ENCODE peak calls at places on chromosomes 12 and 14, in eight cellular contexts. F is cerebellar cortex; Q is body of pancreas; L is naive thymus-derived CD8-positive, alpha-beta T cell; H is stimulated activated CD4-positive, alpha-beta T cell treated with anti-CD3 and anti-CD28 coated beads, Interleukin-2, amount 100 ng/mL, for 48 hours; M is cardiac septum; X is Caki2; Z is DMS153. B is an unnamed sample.

GRCh38 chr14:95156153-95156764 is 1.1 kb downstream of the DICER1 start:
- DNase-seq in F (peak; percentile 28), Q (no peak), L (no peak), H (no peak), M (no peak), X (no peak), Z (no peak), B (no peak)

GRCh38 chr14:83976223-83976770 is 1553.6 kb upstream of the FLRT2 start:
- DNase-seq in F (no peak), Q (no peak), L (no peak), H (no peak), M (no peak), X (no peak), Z (no peak), B (no peak)

GRCh38 chr14:77542349-77543239 is 44.0 kb upstream of the ISM2 start:
- DNase-seq in F (no peak), Q (no peak), L (no peak), H (no peak), M (no peak), X (no peak), Z (no peak), B (no peak)

GRCh38 chr14:85165091-85165490 is 364.9 kb upstream of the FLRT2 start:
- DNase-seq in F (no peak), Q (peak; percentile 16), L (no peak), H (no peak), M (no peak), X (no peak), Z (no peak), B (no peak)

GRCh38 chr12:38053655-38054464 is 262.7 kb upstream of the ALG10B start:
- DNase-seq in F (no peak), Q (peak; percentile 67), L (no peak), H (no peak), M (no peak), X (no peak), Z (no peak), B (no peak)

GRCh38 chr14:89779707-89780106 is 174.8 kb downstream of the EFCAB11 start:
- DNase-seq in F (no peak), Q (no peak), L (no peak), H (no peak), M (no peak), X (no peak), Z (no peak), B (no peak)

GRCh38 chr12:58540480-58541299 is 379.6 kb downstream of the LRIG3 start:
- DNase-seq in F (peak; percentile 47), Q (peak; percentile 67), L (no peak), H (no peak), M (peak; percentile 76), X (peak; percentile 63), Z (peak; percentile 88), B (peak; percentile 86)

GRCh38 chr14:71488703-71489141 is 443.5 kb upstream of the RGS6 start:
- DNase-seq in F (no peak), Q (no peak), L (no peak), H (no peak), M (no peak), X (no peak), Z (no peak), B (no peak)

B was measured in GOT3.